ENCODE peak calls at places on chromosome 17, in nine cellular contexts. One of them, this sample, is unnamed.

GRCh38 chr17:43533699-43534098 is 12.4 kb downstream of the ETV4 start:
- DNase-seq in stomach: no peak
- DNase-seq in AG04450: no peak
- DNase-seq in nephron progenitor cell: no peak
- DNase-seq in AG10803: no peak
- DNase-seq in GM23338: no peak
- DNase-seq in endothelial cell: no peak
- DNase-seq in dorsolateral prefrontal cortex: no peak
- DNase-seq in spleen: no peak
- DNase-seq in this sample: peak; percentile 56

GRCh38 chr17:34756670-34757021 is 177.3 kb downstream of the TMEM132E start:
- DNase-seq in stomach: no peak
- DNase-seq in AG04450: no peak
- DNase-seq in nephron progenitor cell: peak; percentile 74
- DNase-seq in AG10803: no peak
- DNase-seq in GM23338: no peak
- DNase-seq in endothelial cell: no peak
- DNase-seq in dorsolateral prefrontal cortex: no peak
- DNase-seq in spleen: peak; percentile 44
- DNase-seq in this sample: no peak

GRCh38 chr17:72677714-72678390 is 414.6 kb downstream of the SLC39A11 start:
- DNase-seq in stomach: no peak
- DNase-seq in AG04450: peak; percentile 61
- DNase-seq in nephron progenitor cell: no peak
- DNase-seq in AG10803: peak; percentile 27
- DNase-seq in GM23338: no peak
- DNase-seq in endothelial cell: no peak
- DNase-seq in dorsolateral prefrontal cortex: no peak
- DNase-seq in spleen: no peak
- DNase-seq in this sample: peak; percentile 20

GRCh38 chr17:596287-596686 is 118.4 kb downstream of the VPS53 start:
- DNase-seq in stomach: no peak
- DNase-seq in AG04450: no peak
- DNase-seq in nephron progenitor cell: no peak
- DNase-seq in AG10803: no peak
- DNase-seq in GM23338: no peak
- DNase-seq in endothelial cell: no peak
- DNase-seq in dorsolateral prefrontal cortex: no peak
- DNase-seq in spleen: no peak
- DNase-seq in this sample: no peak

GRCh38 chr17:78823282-78824046 is 17.1 kb downstream of the USP36 start:
- DNase-seq in stomach: no peak
- DNase-seq in AG04450: no peak
- DNase-seq in nephron progenitor cell: no peak
- DNase-seq in AG10803: no peak
- DNase-seq in GM23338: no peak
- DNase-seq in endothelial cell: no peak
- DNase-seq in dorsolateral prefrontal cortex: no peak
- DNase-seq in spleen: peak; percentile 45
- DNase-seq in this sample: peak; percentile 4

GRCh38 chr17:40699359-40699758 is 4.2 kb downstream of the KRT24 start:
- DNase-seq in stomach: no peak
- DNase-seq in AG04450: no peak
- DNase-seq in nephron progenitor cell: no peak
- DNase-seq in AG10803: no peak
- DNase-seq in GM23338: no peak
- DNase-seq in endothelial cell: no peak
- DNase-seq in dorsolateral prefrontal cortex: no peak
- DNase-seq in spleen: no peak
- DNase-seq in this sample: no peak

GRCh38 chr17:62033317-62033716 is 31.8 kb downstream of the MED13 start:
- DNase-seq in stomach: no peak
- DNase-seq in AG04450: no peak
- DNase-seq in nephron progenitor cell: no peak
- DNase-seq in AG10803: no peak
- DNase-seq in GM23338: no peak
- DNase-seq in endothelial cell: no peak
- DNase-seq in dorsolateral prefrontal cortex: no peak
- DNase-seq in spleen: no peak
- DNase-seq in this sample: no peak

GRCh38 chr17:82767041-82767754 is 15.3 kb downstream of the TBCD start:
- DNase-seq in stomach: peak; percentile 77
- DNase-seq in AG04450: no peak
- DNase-seq in nephron progenitor cell: peak; percentile 54
- DNase-seq in AG10803: peak; percentile 42
- DNase-seq in GM23338: peak; percentile 90
- DNase-seq in endothelial cell: peak; percentile 67
- DNase-seq in dorsolateral prefrontal cortex: no peak
- DNase-seq in spleen: no peak
- DNase-seq in this sample: no peak

GRCh38 chr17:14871921-14872320 is 393.2 kb downstream of the PMP22 start:
- DNase-seq in stomach: no peak
- DNase-seq in AG04450: no peak
- DNase-seq in nephron progenitor cell: no peak
- DNase-seq in AG10803: peak; percentile 39
- DNase-seq in GM23338: no peak
- DNase-seq in endothelial cell: no peak
- DNase-seq in dorsolateral prefrontal cortex: no peak
- DNase-seq in spleen: no peak
- DNase-seq in this sample: no peak

GRCh38 chr17:14864127-14864526 is 401.0 kb downstream of the PMP22 start:
- DNase-seq in stomach: no peak
- DNase-seq in AG04450: no peak
- DNase-seq in nephron progenitor cell: no peak
- DNase-seq in AG10803: no peak
- DNase-seq in GM23338: no peak
- DNase-seq in endothelial cell: no peak
- DNase-seq in dorsolateral prefrontal cortex: no peak
- DNase-seq in spleen: no peak
- DNase-seq in this sample: no peak

DNA sequence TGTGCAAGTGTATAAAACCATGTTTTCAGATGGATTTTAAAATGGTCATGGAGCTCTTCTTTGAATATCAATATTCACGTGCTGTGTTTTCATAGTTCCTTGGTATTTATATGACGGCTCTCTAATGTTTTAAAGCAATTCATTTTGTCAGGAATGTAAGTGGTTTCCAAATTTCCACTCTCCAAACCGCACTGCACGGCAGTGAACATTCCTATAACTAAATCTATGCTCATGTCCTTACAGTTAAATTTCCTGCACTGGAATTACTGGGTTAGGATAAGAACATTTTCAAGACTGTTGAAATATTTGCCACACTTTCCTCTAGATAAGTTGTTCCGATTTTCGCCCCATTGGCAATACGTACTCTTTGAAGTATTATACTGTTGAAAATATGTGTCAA is 398.9 kb downstream of the PMP22 start:
- DNase-seq in stomach: no peak
- DNase-seq in AG04450: no peak
- DNase-seq in nephron progenitor cell: no peak
- DNase-seq in AG10803: peak; percentile 43
- DNase-seq in GM23338: no peak
- DNase-seq in endothelial cell: no peak
- DNase-seq in dorsolateral prefrontal cortex: no peak
- DNase-seq in spleen: no peak
- DNase-seq in this sample: no peak
- TF ChIP-seq CTCF in stomach: no peak
- TF ChIP-seq CTCF in AG04450: no peak
- TF ChIP-seq CTCF in nephron progenitor cell: no peak
- TF ChIP-seq CTCF in AG10803: no peak
- TF ChIP-seq CTCF in GM23338: no peak
- TF ChIP-seq CTCF in endothelial cell: no peak
- TF ChIP-seq CTCF in dorsolateral prefrontal cortex: no peak
- TF ChIP-seq CTCF in spleen: no peak
- TF ChIP-seq CTCF in this sample: no peak

DNA sequence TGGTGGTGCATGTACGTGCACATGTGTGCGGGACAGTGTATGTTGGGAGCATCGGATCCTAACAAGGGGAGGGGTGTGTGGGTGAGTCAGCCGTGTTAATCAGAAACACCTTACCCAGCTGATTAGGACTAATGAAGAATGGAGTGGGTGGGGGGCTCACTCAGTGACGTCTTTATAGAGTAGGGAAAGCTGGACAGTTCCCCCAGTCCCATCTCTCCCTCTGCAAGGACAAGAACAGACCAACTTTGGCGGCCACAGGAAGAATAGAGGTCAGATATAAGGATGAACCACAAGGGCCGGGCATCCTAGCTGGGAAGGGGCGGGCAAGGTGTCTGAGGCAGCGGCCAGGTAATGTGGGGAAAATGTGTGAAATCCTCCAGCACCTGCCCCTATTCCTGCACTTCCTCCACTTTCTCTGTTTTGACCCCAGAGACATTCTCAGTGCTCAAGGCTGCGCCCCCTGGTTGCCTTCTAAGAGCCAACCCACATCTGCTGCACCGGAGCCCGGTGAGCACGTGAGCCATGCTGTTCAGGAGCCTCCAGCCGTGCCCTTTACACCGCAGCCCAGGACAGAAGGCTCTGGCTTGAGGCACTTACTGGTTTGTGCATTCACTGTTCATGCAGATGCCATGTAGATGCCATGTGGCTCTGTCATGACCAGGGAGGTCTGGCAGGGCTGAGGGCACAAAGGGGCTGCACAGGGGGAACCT is 18.9 kb upstream of the TBX21 start:
- DNase-seq in stomach: no peak
- DNase-seq in AG04450: no peak
- DNase-seq in nephron progenitor cell: no peak
- DNase-seq in AG10803: no peak
- DNase-seq in GM23338: peak; percentile 66
- DNase-seq in endothelial cell: no peak
- DNase-seq in dorsolateral prefrontal cortex: no peak
- DNase-seq in spleen: peak; percentile 79
- DNase-seq in this sample: no peak
- TF ChIP-seq CTCF in stomach: no peak
- TF ChIP-seq CTCF in AG04450: no peak
- TF ChIP-seq CTCF in nephron progenitor cell: no peak
- TF ChIP-seq CTCF in AG10803: no peak
- TF ChIP-seq CTCF in GM23338: peak; percentile 15
- TF ChIP-seq CTCF in endothelial cell: no peak
- TF ChIP-seq CTCF in dorsolateral prefrontal cortex: no peak
- TF ChIP-seq CTCF in spleen: no peak
- TF ChIP-seq CTCF in this sample: no peak

GRCh38 chr17:42253173-42253545 is 23.0 kb downstream of the STAT5B start:
- DNase-seq in stomach: no peak
- DNase-seq in AG04450: no peak
- DNase-seq in nephron progenitor cell: no peak
- DNase-seq in AG10803: no peak
- DNase-seq in GM23338: no peak
- DNase-seq in endothelial cell: no peak
- DNase-seq in dorsolateral prefrontal cortex: no peak
- DNase-seq in spleen: no peak
- DNase-seq in this sample: no peak

GRCh38 chr17:42249681-42250446 is 26.3 kb downstream of the STAT5B start:
- DNase-seq in stomach: no peak
- DNase-seq in AG04450: no peak
- DNase-seq in nephron progenitor cell: no peak
- DNase-seq in AG10803: no peak
- DNase-seq in GM23338: no peak
- DNase-seq in endothelial cell: no peak
- DNase-seq in dorsolateral prefrontal cortex: no peak
- DNase-seq in spleen: no peak
- DNase-seq in this sample: no peak

GRCh38 chr17:42252528-42253172 is 23.5 kb downstream of the STAT5B start:
- DNase-seq in stomach: no peak
- DNase-seq in AG04450: no peak
- DNase-seq in nephron progenitor cell: no peak
- DNase-seq in AG10803: peak; percentile 19
- DNase-seq in GM23338: no peak
- DNase-seq in endothelial cell: no peak
- DNase-seq in dorsolateral prefrontal cortex: no peak
- DNase-seq in spleen: no peak
- DNase-seq in this sample: no peak

GRCh38 chr17:42253601-42254000 is 22.6 kb downstream of the STAT5B start:
- DNase-seq in stomach: no peak
- DNase-seq in AG04450: no peak
- DNase-seq in nephron progenitor cell: no peak
- DNase-seq in AG10803: no peak
- DNase-seq in GM23338: no peak
- DNase-seq in endothelial cell: no peak
- DNase-seq in dorsolateral prefrontal cortex: no peak
- DNase-seq in spleen: no peak
- DNase-seq in this sample: no peak

GRCh38 chr17:42251115-42251514 is 25.1 kb downstream of the STAT5B start:
- DNase-seq in stomach: no peak
- DNase-seq in AG04450: no peak
- DNase-seq in nephron progenitor cell: no peak
- DNase-seq in AG10803: no peak
- DNase-seq in GM23338: peak; percentile 46
- DNase-seq in endothelial cell: no peak
- DNase-seq in dorsolateral prefrontal cortex: no peak
- DNase-seq in spleen: no peak
- DNase-seq in this sample: no peak
- TF ChIP-seq CTCF in stomach: no peak
- TF ChIP-seq CTCF in AG04450: peak; percentile 46
- TF ChIP-seq CTCF in nephron progenitor cell: no peak
- TF ChIP-seq CTCF in AG10803: peak; percentile 34
- TF ChIP-seq CTCF in GM23338: peak; percentile 49
- TF ChIP-seq CTCF in endothelial cell: peak; percentile 41
- TF ChIP-seq CTCF in dorsolateral prefrontal cortex: no peak
- TF ChIP-seq CTCF in spleen: peak; percentile 9
- TF ChIP-seq CTCF in this sample: peak; percentile 57

GRCh38 chr17:79925242-79925957 is 86.2 kb upstream of the CBX4 start:
- DNase-seq in stomach: peak; percentile 91
- DNase-seq in AG04450: no peak
- DNase-seq in nephron progenitor cell: no peak
- DNase-seq in AG10803: peak; percentile 31
- DNase-seq in GM23338: peak; percentile 45
- DNase-seq in endothelial cell: no peak
- DNase-seq in dorsolateral prefrontal cortex: peak; percentile 68
- DNase-seq in spleen: peak; percentile 83
- DNase-seq in this sample: no peak

GRCh38 chr17:79923974-79924638 is 84.9 kb upstream of the CBX4 start:
- DNase-seq in stomach: peak; percentile 70
- DNase-seq in AG04450: no peak
- DNase-seq in nephron progenitor cell: peak; percentile 86
- DNase-seq in AG10803: no peak
- DNase-seq in GM23338: peak; percentile 93
- DNase-seq in endothelial cell: peak; percentile 95
- DNase-seq in dorsolateral prefrontal cortex: no peak
- DNase-seq in spleen: no peak
- DNase-seq in this sample: no peak

GRCh38 chr17:79926002-79926307 is 86.7 kb upstream of the CBX4 start:
- DNase-seq in stomach: no peak
- DNase-seq in AG04450: no peak
- DNase-seq in nephron progenitor cell: no peak
- DNase-seq in AG10803: no peak
- DNase-seq in GM23338: no peak
- DNase-seq in endothelial cell: no peak
- DNase-seq in dorsolateral prefrontal cortex: no peak
- DNase-seq in spleen: no peak
- DNase-seq in this sample: no peak

GRCh38 chr17:79922798-79923197 is 83.6 kb upstream of the CBX4 start:
- DNase-seq in stomach: no peak
- DNase-seq in AG04450: no peak
- DNase-seq in nephron progenitor cell: no peak
- DNase-seq in AG10803: no peak
- DNase-seq in GM23338: no peak
- DNase-seq in endothelial cell: no peak
- DNase-seq in dorsolateral prefrontal cortex: no peak
- DNase-seq in spleen: no peak
- DNase-seq in this sample: no peak

DNA sequence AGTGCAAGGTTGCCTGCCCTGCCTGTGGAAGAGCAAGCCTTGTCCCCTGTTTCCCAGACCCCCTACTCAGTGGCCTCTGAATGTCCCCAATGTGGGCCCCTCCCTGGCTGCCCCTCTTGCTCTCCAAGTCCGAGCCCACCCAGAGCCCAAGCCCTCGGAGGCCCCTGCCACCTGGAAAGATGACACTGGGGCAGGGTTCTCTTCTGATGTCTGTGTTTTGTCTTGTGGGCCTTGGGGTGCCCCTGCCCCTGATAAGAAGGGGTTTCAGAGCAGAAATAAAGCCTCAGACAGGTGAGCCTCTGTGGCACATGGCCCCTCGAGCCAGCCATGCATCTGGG is 85.4 kb upstream of the CBX4 start:
- DNase-seq in stomach: no peak
- DNase-seq in AG04450: no peak
- DNase-seq in nephron progenitor cell: no peak
- DNase-seq in AG10803: no peak
- DNase-seq in GM23338: no peak
- DNase-seq in endothelial cell: no peak
- DNase-seq in dorsolateral prefrontal cortex: no peak
- DNase-seq in spleen: no peak
- DNase-seq in this sample: no peak
- TF ChIP-seq CTCF in stomach: no peak
- TF ChIP-seq CTCF in AG04450: no peak
- TF ChIP-seq CTCF in nephron progenitor cell: peak; percentile 9
- TF ChIP-seq CTCF in AG10803: no peak
- TF ChIP-seq CTCF in GM23338: no peak
- TF ChIP-seq CTCF in endothelial cell: no peak
- TF ChIP-seq CTCF in dorsolateral prefrontal cortex: no peak
- TF ChIP-seq CTCF in spleen: no peak
- TF ChIP-seq CTCF in this sample: peak; percentile 5